ENCODE peak calls at places on chromosome X, in eight cellular contexts. One of them, this sample, is unnamed.

GRCh38 chrX:46757593-46757992 is 1.3 kb downstream of the SLC9A7 start:
- DNase-seq in SK-N-SH: no peak
- DNase-seq in upper lobe of right lung: no peak
- DNase-seq in heart left ventricle: no peak
- DNase-seq in suprapubic skin: no peak
- DNase-seq in hepatocyte: no peak
- DNase-seq in kidney: no peak
- DNase-seq in WERI-Rb-1: no peak
- DNase-seq in this sample: no peak

GRCh38 chrX:134909258-134909657 is 81.5 kb upstream of the SMIM10 start:
- DNase-seq in SK-N-SH: no peak
- DNase-seq in upper lobe of right lung: no peak
- DNase-seq in heart left ventricle: no peak
- DNase-seq in suprapubic skin: no peak
- DNase-seq in hepatocyte: no peak
- DNase-seq in kidney: no peak
- DNase-seq in WERI-Rb-1: no peak
- DNase-seq in this sample: no peak

GRCh38 chrX:102063445-102064074 is 61.9 kb upstream of the TCEAL2 start:
- DNase-seq in SK-N-SH: no peak
- DNase-seq in upper lobe of right lung: no peak
- DNase-seq in heart left ventricle: no peak
- DNase-seq in suprapubic skin: no peak
- DNase-seq in hepatocyte: no peak
- DNase-seq in kidney: no peak
- DNase-seq in WERI-Rb-1: no peak
- DNase-seq in this sample: no peak

GRCh38 chrX:98523521-98523920 is 1639.8 kb downstream of the RPA4 start:
- DNase-seq in SK-N-SH: no peak
- DNase-seq in upper lobe of right lung: no peak
- DNase-seq in heart left ventricle: no peak
- DNase-seq in suprapubic skin: no peak
- DNase-seq in hepatocyte: no peak
- DNase-seq in kidney: no peak
- DNase-seq in WERI-Rb-1: no peak
- DNase-seq in this sample: no peak

GRCh38 chrX:68196939-68197791 is 236.1 kb downstream of the OPHN1 start:
- DNase-seq in SK-N-SH: peak; percentile 58
- DNase-seq in upper lobe of right lung: no peak
- DNase-seq in heart left ventricle: no peak
- DNase-seq in suprapubic skin: no peak
- DNase-seq in hepatocyte: peak; percentile 79
- DNase-seq in kidney: no peak
- DNase-seq in WERI-Rb-1: peak; percentile 45
- DNase-seq in this sample: no peak

GRCh38 chrX:638482-639131 is 8.0 kb downstream of the SHOX start:
- DNase-seq in SK-N-SH: no peak
- DNase-seq in upper lobe of right lung: no peak
- DNase-seq in heart left ventricle: no peak
- DNase-seq in suprapubic skin: no peak
- DNase-seq in hepatocyte: no peak
- DNase-seq in kidney: no peak
- DNase-seq in WERI-Rb-1: no peak
- DNase-seq in this sample: no peak

GRCh38 chrX:33434256-33435092 is 223.1 kb upstream of the DMD start:
- DNase-seq in SK-N-SH: peak; percentile 42
- DNase-seq in upper lobe of right lung: no peak
- DNase-seq in heart left ventricle: peak; percentile 20
- DNase-seq in suprapubic skin: no peak
- DNase-seq in hepatocyte: peak; percentile 84
- DNase-seq in kidney: no peak
- DNase-seq in WERI-Rb-1: peak; percentile 55
- DNase-seq in this sample: no peak

GRCh38 chrX:17632942-17633341 is 104.4 kb upstream of the SCML1 start:
- DNase-seq in SK-N-SH: no peak
- DNase-seq in upper lobe of right lung: no peak
- DNase-seq in heart left ventricle: no peak
- DNase-seq in suprapubic skin: no peak
- DNase-seq in hepatocyte: no peak
- DNase-seq in kidney: no peak
- DNase-seq in WERI-Rb-1: no peak
- DNase-seq in this sample: no peak

GRCh38 chrX:129980540-129981206 is 1.8 kb upstream of the BCORL1 start:
- DNase-seq in SK-N-SH: peak; percentile 82
- DNase-seq in upper lobe of right lung: peak; percentile 74
- DNase-seq in heart left ventricle: peak; percentile 73
- DNase-seq in suprapubic skin: peak; percentile 77
- DNase-seq in hepatocyte: peak; percentile 71
- DNase-seq in kidney: peak; percentile 89
- DNase-seq in WERI-Rb-1: peak; percentile 42
- DNase-seq in this sample: peak; percentile 63

GRCh38 chrX:24196509-24196908 is 47.0 kb downstream of the ZFX start:
- DNase-seq in SK-N-SH: no peak
- DNase-seq in upper lobe of right lung: no peak
- DNase-seq in heart left ventricle: no peak
- DNase-seq in suprapubic skin: no peak
- DNase-seq in hepatocyte: no peak
- DNase-seq in kidney: no peak
- DNase-seq in WERI-Rb-1: no peak
- DNase-seq in this sample: no peak

GRCh38 chrX:107731831-107732502 is 43.6 kb downstream of the TSC22D3 start:
- DNase-seq in SK-N-SH: peak; percentile 44
- DNase-seq in upper lobe of right lung: peak; percentile 90
- DNase-seq in heart left ventricle: peak; percentile 88
- DNase-seq in suprapubic skin: peak; percentile 85
- DNase-seq in hepatocyte: peak; percentile 93
- DNase-seq in kidney: peak; percentile 96
- DNase-seq in WERI-Rb-1: no peak
- DNase-seq in this sample: peak; percentile 88

GRCh38 chrX:19810809-19811208 is 76.6 kb downstream of the SH3KBP1 start:
- DNase-seq in SK-N-SH: no peak
- DNase-seq in upper lobe of right lung: no peak
- DNase-seq in heart left ventricle: no peak
- DNase-seq in suprapubic skin: no peak
- DNase-seq in hepatocyte: no peak
- DNase-seq in kidney: no peak
- DNase-seq in WERI-Rb-1: no peak
- DNase-seq in this sample: no peak

GRCh38 chrX:82208976-82209375 is 1007.1 kb downstream of the SH3BGRL start:
- DNase-seq in SK-N-SH: no peak
- DNase-seq in upper lobe of right lung: no peak
- DNase-seq in heart left ventricle: no peak
- DNase-seq in suprapubic skin: no peak
- DNase-seq in hepatocyte: no peak
- DNase-seq in kidney: no peak
- DNase-seq in WERI-Rb-1: no peak
- DNase-seq in this sample: no peak

GRCh38 chrX:71106427-71106826 is at the start of gene CXorf65:
- DNase-seq in SK-N-SH: no peak
- DNase-seq in upper lobe of right lung: no peak
- DNase-seq in heart left ventricle: no peak
- DNase-seq in suprapubic skin: no peak
- DNase-seq in hepatocyte: no peak
- DNase-seq in kidney: no peak
- DNase-seq in WERI-Rb-1: no peak
- DNase-seq in this sample: no peak

GRCh38 chrX:119755981-119756533 is 2.3 kb upstream of the SOWAHD start:
- DNase-seq in SK-N-SH: no peak
- DNase-seq in upper lobe of right lung: no peak
- DNase-seq in heart left ventricle: no peak
- DNase-seq in suprapubic skin: no peak
- DNase-seq in hepatocyte: no peak
- DNase-seq in kidney: no peak
- DNase-seq in WERI-Rb-1: no peak
- DNase-seq in this sample: peak; percentile 51

GRCh38 chrX:40175416-40176255 is 77.9 kb upstream of the BCOR start:
- DNase-seq in SK-N-SH: peak; percentile 68
- DNase-seq in upper lobe of right lung: peak; percentile 91
- DNase-seq in heart left ventricle: peak; percentile 82
- DNase-seq in suprapubic skin: peak; percentile 87
- DNase-seq in hepatocyte: peak; percentile 84
- DNase-seq in kidney: peak; percentile 94
- DNase-seq in WERI-Rb-1: peak; percentile 73
- DNase-seq in this sample: peak; percentile 85

GRCh38 chrX:140510895-140511295 is 6.0 kb upstream of the SOX3 start:
- DNase-seq in SK-N-SH: peak; percentile 14
- DNase-seq in upper lobe of right lung: no peak
- DNase-seq in heart left ventricle: no peak
- DNase-seq in suprapubic skin: no peak
- DNase-seq in hepatocyte: no peak
- DNase-seq in kidney: no peak
- DNase-seq in WERI-Rb-1: no peak
- DNase-seq in this sample: no peak

GRCh38 chrX:19270727-19271126 is 73.0 kb upstream of the PDHA1 start:
- DNase-seq in SK-N-SH: no peak
- DNase-seq in upper lobe of right lung: no peak
- DNase-seq in heart left ventricle: no peak
- DNase-seq in suprapubic skin: no peak
- DNase-seq in hepatocyte: no peak
- DNase-seq in kidney: no peak
- DNase-seq in WERI-Rb-1: no peak
- DNase-seq in this sample: no peak

GRCh38 chrX:49041683-49042529 is 1.3 kb downstream of the TFE3 start:
- DNase-seq in SK-N-SH: peak; percentile 29
- DNase-seq in upper lobe of right lung: no peak
- DNase-seq in heart left ventricle: peak; percentile 29
- DNase-seq in suprapubic skin: no peak
- DNase-seq in hepatocyte: peak; percentile 49
- DNase-seq in kidney: no peak
- DNase-seq in WERI-Rb-1: peak; percentile 52
- DNase-seq in this sample: no peak

GRCh38 chrX:110142096-110142495 is 139.2 kb downstream of the TMEM164 start:
- DNase-seq in SK-N-SH: no peak
- DNase-seq in upper lobe of right lung: no peak
- DNase-seq in heart left ventricle: no peak
- DNase-seq in suprapubic skin: no peak
- DNase-seq in hepatocyte: no peak
- DNase-seq in kidney: no peak
- DNase-seq in WERI-Rb-1: no peak
- DNase-seq in this sample: no peak

GRCh38 chrX:110146521-110146920 is 143.6 kb downstream of the TMEM164 start:
- DNase-seq in SK-N-SH: peak; percentile 55
- DNase-seq in upper lobe of right lung: no peak
- DNase-seq in heart left ventricle: peak; percentile 30
- DNase-seq in suprapubic skin: no peak
- DNase-seq in hepatocyte: peak; percentile 67
- DNase-seq in kidney: no peak
- DNase-seq in WERI-Rb-1: peak; percentile 12
- DNase-seq in this sample: no peak

GRCh38 chrX:110145305-110145704 is 142.4 kb downstream of the TMEM164 start:
- DNase-seq in SK-N-SH: no peak
- DNase-seq in upper lobe of right lung: no peak
- DNase-seq in heart left ventricle: no peak
- DNase-seq in suprapubic skin: no peak
- DNase-seq in hepatocyte: no peak
- DNase-seq in kidney: no peak
- DNase-seq in WERI-Rb-1: no peak
- DNase-seq in this sample: no peak

GRCh38 chrX:110143454-110144210 is 140.7 kb downstream of the TMEM164 start:
- DNase-seq in SK-N-SH: no peak
- DNase-seq in upper lobe of right lung: no peak
- DNase-seq in heart left ventricle: no peak
- DNase-seq in suprapubic skin: no peak
- DNase-seq in hepatocyte: no peak
- DNase-seq in kidney: no peak
- DNase-seq in WERI-Rb-1: no peak
- DNase-seq in this sample: no peak

GRCh38 chrX:110145854-110146253 is 142.9 kb downstream of the TMEM164 start:
- DNase-seq in SK-N-SH: peak; percentile 23
- DNase-seq in upper lobe of right lung: no peak
- DNase-seq in heart left ventricle: no peak
- DNase-seq in suprapubic skin: no peak
- DNase-seq in hepatocyte: peak; percentile 35
- DNase-seq in kidney: no peak
- DNase-seq in WERI-Rb-1: no peak
- DNase-seq in this sample: no peak
- TF ChIP-seq CTCF in SK-N-SH: peak; percentile 71
- TF ChIP-seq CTCF in upper lobe of right lung: peak; percentile 51
- TF ChIP-seq CTCF in heart left ventricle: peak; percentile 64
- TF ChIP-seq CTCF in suprapubic skin: peak; percentile 32
- TF ChIP-seq CTCF in hepatocyte: peak; percentile 52
- TF ChIP-seq CTCF in kidney: peak; percentile 40
- TF ChIP-seq CTCF in WERI-Rb-1: peak; percentile 33
- TF ChIP-seq CTCF in this sample: peak; percentile 49

GRCh38 chrX:56615282-56615681 is 51.9 kb downstream of the UBQLN2 start:
- DNase-seq in SK-N-SH: no peak
- DNase-seq in upper lobe of right lung: no peak
- DNase-seq in heart left ventricle: no peak
- DNase-seq in suprapubic skin: no peak
- DNase-seq in hepatocyte: peak; percentile 9
- DNase-seq in kidney: no peak
- DNase-seq in WERI-Rb-1: no peak
- DNase-seq in this sample: no peak
- H3K9me3 ChIP-seq in SK-N-SH: no peaks in the 10 kb centered on the region
- H3K9me3 ChIP-seq in upper lobe of right lung: no peaks in the 10 kb centered on the region
- H3K9me3 ChIP-seq in heart left ventricle: no peaks in the 10 kb centered on the region
- H3K9me3 ChIP-seq in suprapubic skin: no peaks in the 10 kb centered on the region
- H3K9me3 ChIP-seq in hepatocyte: no peaks in the 10 kb centered on the region
- H3K9me3 ChIP-seq in kidney: no peaks in the 10 kb centered on the region
- H3K9me3 ChIP-seq in WERI-Rb-1: no peaks in the 10 kb centered on the region
- H3K9me3 ChIP-seq in this sample: no peaks in the 10 kb centered on the region

GRCh38 chrX:13747836-13748235 is 13.3 kb downstream of the OFD1 start:
- DNase-seq in SK-N-SH: peak; percentile 27
- DNase-seq in upper lobe of right lung: no peak
- DNase-seq in heart left ventricle: no peak
- DNase-seq in suprapubic skin: no peak
- DNase-seq in hepatocyte: peak; percentile 44
- DNase-seq in kidney: no peak
- DNase-seq in WERI-Rb-1: peak; percentile 41
- DNase-seq in this sample: no peak

GRCh38 chrX:13750812-13751211 is 16.3 kb downstream of the OFD1 start:
- DNase-seq in SK-N-SH: no peak
- DNase-seq in upper lobe of right lung: no peak
- DNase-seq in heart left ventricle: no peak
- DNase-seq in suprapubic skin: no peak
- DNase-seq in hepatocyte: no peak
- DNase-seq in kidney: no peak
- DNase-seq in WERI-Rb-1: no peak
- DNase-seq in this sample: no peak

GRCh38 chrX:13748486-13748885 is 13.9 kb downstream of the OFD1 start:
- DNase-seq in SK-N-SH: no peak
- DNase-seq in upper lobe of right lung: no peak
- DNase-seq in heart left ventricle: no peak
- DNase-seq in suprapubic skin: no peak
- DNase-seq in hepatocyte: no peak
- DNase-seq in kidney: no peak
- DNase-seq in WERI-Rb-1: no peak
- DNase-seq in this sample: no peak

GRCh38 chrX:13752141-13752540 is 17.6 kb downstream of the OFD1 start:
- DNase-seq in SK-N-SH: no peak
- DNase-seq in upper lobe of right lung: no peak
- DNase-seq in heart left ventricle: no peak
- DNase-seq in suprapubic skin: no peak
- DNase-seq in hepatocyte: no peak
- DNase-seq in kidney: no peak
- DNase-seq in WERI-Rb-1: no peak
- DNase-seq in this sample: no peak

GRCh38 chrX:13750204-13750603 is 15.7 kb downstream of the OFD1 start:
- DNase-seq in SK-N-SH: peak; percentile 36
- DNase-seq in upper lobe of right lung: no peak
- DNase-seq in heart left ventricle: no peak
- DNase-seq in suprapubic skin: no peak
- DNase-seq in hepatocyte: peak; percentile 38
- DNase-seq in kidney: no peak
- DNase-seq in WERI-Rb-1: no peak
- DNase-seq in this sample: no peak
- TF ChIP-seq CTCF in SK-N-SH: peak; percentile 71
- TF ChIP-seq CTCF in upper lobe of right lung: peak; percentile 48
- TF ChIP-seq CTCF in heart left ventricle: peak; percentile 55
- TF ChIP-seq CTCF in suprapubic skin: peak; percentile 37
- TF ChIP-seq CTCF in hepatocyte: peak; percentile 55
- TF ChIP-seq CTCF in kidney: peak; percentile 38
- TF ChIP-seq CTCF in WERI-Rb-1: peak; percentile 50
- TF ChIP-seq CTCF in this sample: peak; percentile 50

GRCh38 chrX:63932006-63932405 is 147.0 kb upstream of the ARHGEF9 start:
- DNase-seq in SK-N-SH: no peak
- DNase-seq in upper lobe of right lung: no peak
- DNase-seq in heart left ventricle: no peak
- DNase-seq in suprapubic skin: no peak
- DNase-seq in hepatocyte: no peak
- DNase-seq in kidney: no peak
- DNase-seq in WERI-Rb-1: no peak
- DNase-seq in this sample: no peak
- H3K9me3 ChIP-seq in SK-N-SH: no peaks in the 10 kb centered on the region
- H3K9me3 ChIP-seq in upper lobe of right lung: no peaks in the 10 kb centered on the region
- H3K9me3 ChIP-seq in heart left ventricle: peaks cover 3% of the 10 kb centered on the region
- H3K9me3 ChIP-seq in suprapubic skin: no peaks in the 10 kb centered on the region
- H3K9me3 ChIP-seq in hepatocyte: no peaks in the 10 kb centered on the region
- H3K9me3 ChIP-seq in kidney: no peaks in the 10 kb centered on the region
- H3K9me3 ChIP-seq in WERI-Rb-1: no peaks in the 10 kb centered on the region
- H3K9me3 ChIP-seq in this sample: no peaks in the 10 kb centered on the region

This sample was measured in lower lobe of right lung.